ENCODE peak calls at places on chromosomes 12 and 14, in six cellular contexts. C is activated CD4-positive, alpha-beta T cell treated with anti-CD3 and anti-CD28 coated beads for 1 hour; X is occipital lobe; W is HFF-Myc; N is AG09319; E is fibroblast of lung. P is an unnamed sample.

GRCh38 chr14:22844221-22845102 is 8.1 kb downstream of the MMP14 start:
- DNase-seq in E (no peak), C (no peak), N (no peak), W (no peak), X (no peak), P (no peak)

GRCh38 chr12:55002355-55002754 is 17.4 kb upstream of the NEUROD4 start:
- DNase-seq in N (no peak), W (no peak), X (no peak), E (no peak), C (no peak), P (no peak)

GRCh38 chr14:44180975-44181374 is 326.1 kb downstream of the FSCB start:
- DNase-seq in N (no peak), W (no peak), X (no peak), E (no peak), C (no peak), P (no peak)

GRCh38 chr14:37598085-37598972 is 2.9 kb downstream of the TTC6 start:
- DNase-seq in X (no peak), N (no peak), E (no peak), W (no peak), C (no peak), P (no peak)

GRCh38 chr14:104696671-104697316 is 7.4 kb downstream of the INF2 start:
- DNase-seq in E (no peak), X (no peak), C (no peak), W (no peak), N (no peak), P (no peak)

GRCh38 chr14:87139299-87139698 is 853.7 kb downstream of the GALC start:
- DNase-seq in W (no peak), N (no peak), X (no peak), C (no peak), E (peak; percentile 75), P (no peak)

GRCh38 chr12:46177842-46178608 is 90.8 kb downstream of the SLC38A1 start:
- DNase-seq in C (no peak), E (no peak), W (no peak), X (no peak), N (no peak), P (no peak)

GRCh38 chr14:94099006-94099405 is 11.5 kb upstream of the IFI27 start:
- DNase-seq in C (no peak), N (no peak), E (no peak), W (no peak), X (no peak), P (no peak)

GRCh38 chr12:113955109-113955970 is 10.8 kb downstream of the RBM19 start:
- DNase-seq in N (no peak), E (peak; percentile 1), W (no peak), X (no peak), C (no peak), P (no peak)

GRCh38 chr14:88551936-88552565 is 2.8 kb downstream of the PTPN21 start:
- DNase-seq in E (peak; percentile 34), W (no peak), N (no peak), X (peak; percentile 46), C (no peak), P (no peak)

GRCh38 chr12:9098115-9098452 is 17.6 kb downstream of the A2M start:
- DNase-seq in E (no peak), X (no peak), W (no peak), N (no peak), C (no peak), P (no peak)

GRCh38 chr12:98955284-98955683 is 310.2 kb downstream of the APAF1 start:
- DNase-seq in N (no peak), X (no peak), W (no peak), E (no peak), C (no peak), P (no peak)

GRCh38 chr12:108338915-108339657 is at the start of gene CMKLR1:
- DNase-seq in X (no peak), N (no peak), E (no peak), C (no peak), W (no peak), P (no peak)

GRCh38 chr12:26136688-26137087 is 11.9 kb upstream of the BHLHE41 start:
- DNase-seq in C (no peak), E (no peak), X (no peak), N (no peak), W (no peak), P (no peak)

GRCh38 chr14:67137744-67138371 is 51.4 kb upstream of the GARIN2 start:
- DNase-seq in W (no peak), C (no peak), X (no peak), N (no peak), E (peak; percentile 16), P (no peak)

GRCh38 chr14:28879571-28879970 is 113.0 kb downstream of the FOXG1 start:
- DNase-seq in W (no peak), C (no peak), X (no peak), E (no peak), N (no peak), P (no peak)

GRCh38 chr14:59155886-59156285 is 32.6 kb upstream of the DAAM1 start:
- DNase-seq in C (no peak), W (no peak), N (no peak), E (peak; percentile 79), X (no peak), P (no peak)

GRCh38 chr12:114445401-114446323 is 39.7 kb upstream of the TBX5 start:
- DNase-seq in W (no peak), X (no peak), N (no peak), C (no peak), E (no peak), P (no peak)